ENCODE peak calls at places on chromosomes 1 and 21, in four cellular contexts. U is IMR-90, N is H9, C is H1. D is an unnamed sample.
A peak's percentile ranks its signal among the peaks of the same experiment; 100 is the strongest.

GRCh38 chr1:54987830-54988705 is 7.6 kb downstream of the TMEM61 start:
- DNase-seq in C (no peak), U (peak; percentile 69), N (no peak), D (peak; percentile 28)

GRCh38 chr21:29481641-29482040 is 182.9 kb downstream of the BACH1 start:
- DNase-seq in C (no peak), N (no peak), U (peak; percentile 73), D (no peak)

GRCh38 chr1:220274122-220274855 is 2.0 kb upstream of the RAB3GAP2 start:
- DNase-seq in N (no peak), C (no peak), U (peak; percentile 48), D (peak; percentile 35)

GRCh38 chr1:106360252-106360651 is 696.2 kb upstream of the PRMT6 start:
- DNase-seq in N (no peak), U (no peak), C (no peak), D (no peak)

GRCh38 chr1:170562644-170563338 is 30.8 kb downstream of the GORAB start:
- DNase-seq in C (peak; percentile 23), U (peak; percentile 87), N (peak; percentile 61), D (peak; percentile 87)

GRCh38 chr1:174052621-174053020 is 30.5 kb upstream of the RC3H1 start:
- DNase-seq in C (no peak), N (no peak), U (peak; percentile 26), D (no peak)

GRCh38 chr1:5428391-5428790 is 563.8 kb downstream of the NPHP4 start:
- DNase-seq in N (no peak), C (no peak), U (no peak), D (no peak)

GRCh38 chr1:65148548-65149390 is 766 bp downstream of the AK4 start:
- DNase-seq in C (peak; percentile 50), N (peak; percentile 79), U (peak; percentile 19), D (peak; percentile 78)

GRCh38 chr1:172456344-172456769 is 12.5 kb upstream of the PIGC start:
- DNase-seq in U (no peak), N (no peak), C (no peak), D (no peak)

GRCh38 chr1:86866665-86867064 is 47.3 kb downstream of the SELENOF start:
- DNase-seq in C (no peak), U (peak; percentile 87), N (no peak), D (no peak)

GRCh38 chr1:41689139-41689538 is 204.7 kb upstream of the EDN2 start:
- DNase-seq in N (no peak), C (no peak), U (no peak), D (no peak)

GRCh38 chr21:17646790-17647189 is 34.1 kb upstream of the BTG3 start:
- DNase-seq in U (no peak), C (no peak), N (no peak), D (no peak)

GRCh38 chr1:116927049-116927798 is 17.5 kb downstream of the PTGFRN start:
- DNase-seq in U (no peak), C (no peak), N (no peak), D (no peak)

GRCh38 chr21:36260030-36260787 is 59.8 kb upstream of the MORC3 start:
- DNase-seq in U (peak; percentile 73), C (no peak), N (no peak), D (peak; percentile 53)

GRCh38 chr1:241518447-241519307 is 878 bp downstream of the FH start:
- DNase-seq in U (peak; percentile 25), N (peak; percentile 38), C (no peak), D (no peak)

GRCh38 chr1:200354243-200354642 is 55.6 kb downstream of the ZNF281 start:
- DNase-seq in C (no peak), U (no peak), N (no peak), D (no peak)

GRCh38 chr1:28509705-28510349 is 4.0 kb downstream of the RCC1 start:
- DNase-seq in N (no peak), U (no peak), C (no peak), D (peak; percentile 69)

GRCh38 chr1:7117599-7118281 is 332.5 kb downstream of the CAMTA1 start:
- DNase-seq in U (peak; percentile 94), N (peak; percentile 84), C (peak; percentile 5), D (peak; percentile 82)

GRCh38 chr1:203048555-203049051 is 22.3 kb downstream of the PPFIA4 start:
- DNase-seq in N (peak; percentile 82), U (no peak), C (no peak), D (peak; percentile 80)

GRCh38 chr1:162554258-162554657 is 7.3 kb upstream of the UAP1 start:
- DNase-seq in C (no peak), N (no peak), U (peak; percentile 10), D (no peak)

GRCh38 chr1:190957565-190957964 is 479.9 kb upstream of the BRINP3 start:
- DNase-seq in U (peak; percentile 6), C (no peak), N (no peak), D (no peak)

GRCh38 chr1:64950284-64950809 is 16.0 kb downstream of the JAK1 start:
- DNase-seq in U (no peak), N (no peak), C (no peak), D (no peak)

GRCh38 chr21:34129971-34130597 is 56.7 kb downstream of the MRPS6 start:
- DNase-seq in C (no peak), U (peak; percentile 48), N (peak; percentile 68), D (peak; percentile 88)

GRCh38 chr1:175514309-175515001 is 228.9 kb downstream of the TNR start:
- DNase-seq in N (no peak), U (no peak), C (no peak), D (peak; percentile 22)

GRCh38 chr1:203663820-203664219 is 37.2 kb downstream of the ATP2B4 start:
- DNase-seq in U (peak; percentile 61), N (no peak), C (no peak), D (no peak)

GRCh38 chr1:193676996-193677569 is 490.7 kb upstream of the B3GALT2 start:
- DNase-seq in C (no peak), N (no peak), U (peak; percentile 60), D (no peak)

GRCh38 chr1:62180649-62181048 is 14.0 kb upstream of the L1TD1 start:
- DNase-seq in N (no peak), C (no peak), U (no peak), D (peak; percentile 29)

GRCh38 chr1:19377812-19378718 is 65.9 kb downstream of the SLC66A1 start:
- DNase-seq in U (no peak), C (no peak), N (no peak), D (no peak)

GRCh38 chr1:59976194-59977074 is 49.9 kb upstream of the CYP2J2 start:
- DNase-seq in N (peak; percentile 65), C (no peak), U (peak; percentile 26), D (peak; percentile 60)

GRCh38 chr21:42403611-42404231 is at the start of gene UBASH3A:
- DNase-seq in C (no peak), U (no peak), N (no peak), D (no peak)

GRCh38 chr1:5979536-5980313 is 12.5 kb downstream of the NPHP4 start:
- DNase-seq in N (peak; percentile 17), C (no peak), U (no peak), D (no peak)

GRCh38 chr1:185157599-185158469 is 867 bp downstream of the SWT1 start:
- DNase-seq in U (peak; percentile 4), N (no peak), C (no peak), D (peak; percentile 43)

GRCh38 chr1:185158806-185159205 is 1.8 kb downstream of the SWT1 start:
- DNase-seq in U (no peak), N (no peak), C (no peak), D (no peak)

GRCh38 chr1:185159966-185160365 is 3.0 kb downstream of the SWT1 start:
- DNase-seq in U (peak; percentile 26), N (no peak), C (no peak), D (no peak)

GRCh38 chr1:185156854-185157598 is at the start of the genes SWT1 and TRMT1L:
- DNase-seq in C (peak; percentile 98), U (peak; percentile 99), N (peak; percentile 99), D (peak; percentile 100)

DNA sequence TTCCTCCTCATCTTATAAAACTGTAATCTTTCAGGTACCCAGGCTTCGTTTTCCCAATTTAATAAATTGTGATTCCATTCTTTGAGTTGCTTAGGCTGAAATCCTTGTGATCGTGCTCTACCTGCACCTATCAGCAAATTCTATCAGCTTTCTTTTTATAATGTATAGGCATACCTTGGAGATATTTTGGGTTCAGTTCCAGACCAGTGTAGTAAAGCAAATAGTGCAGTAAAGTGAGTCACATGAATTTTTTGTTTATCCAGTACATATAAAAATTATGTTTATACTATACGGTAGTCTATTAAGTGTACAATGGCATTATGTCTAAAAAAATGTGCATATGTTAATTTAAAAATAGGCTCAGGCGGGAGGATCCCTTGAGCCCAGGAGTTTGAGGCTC is 5.5 kb downstream of the SWT1 start:
- DNase-seq in U (no peak), N (no peak), C (no peak), D (no peak)
- H3K56ac ChIP-seq in U (no peak overlapping the region), N (no peak overlapping the region), C (no peak overlapping the region), D (no peak overlapping the region)

GRCh38 chr1:111595807-111596206 is 23.8 kb upstream of the RAP1A start:
- DNase-seq in N (no peak), C (no peak), U (no peak), D (no peak)
- H2AK5ac ChIP-seq in N (no peak overlapping the region), C (no peak overlapping the region), U (no peak overlapping the region), D (no peak overlapping the region)

GRCh38 chr1:8461341-8462110 is 143.6 kb downstream of the SLC45A1 start:
- DNase-seq in C (no peak), N (no peak), U (no peak), D (no peak)
- H3K4me1 ChIP-seq in C (peaks cover 18% of the 10 kb centered on the region), N (peaks cover 24% of the 10 kb centered on the region), U (peaks cover 42% of the 10 kb centered on the region), D (peaks cover 20% of the 10 kb centered on the region)

GRCh38 chr1:166064951-166065350 is 101.8 kb downstream of the FAM78B start:
- DNase-seq in N (no peak), C (no peak), U (no peak), D (no peak)
- H3K56ac ChIP-seq in N (no peak overlapping the region), C (no peak overlapping the region), U (no peak overlapping the region), D (no peak overlapping the region)

DNA sequence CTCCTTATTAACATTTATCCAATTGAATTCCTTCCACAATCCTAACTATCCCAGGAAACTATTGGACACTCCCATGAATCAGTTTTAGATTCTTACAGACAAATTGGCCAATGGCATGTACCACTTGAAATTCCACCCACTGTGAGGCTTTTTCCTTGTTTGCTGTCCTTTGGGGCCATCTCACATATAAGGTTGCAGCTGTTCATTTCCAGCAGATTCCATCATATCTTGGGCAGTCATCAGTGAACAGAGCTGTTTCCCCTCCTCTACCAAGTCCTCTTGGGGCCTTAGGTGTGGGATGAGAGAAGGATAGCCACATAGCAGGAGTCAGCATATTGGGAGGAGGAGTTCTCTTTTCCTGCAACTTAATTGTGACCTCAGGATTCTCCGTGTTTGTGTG is 109.1 kb downstream of the HHAT start:
- DNase-seq in C (no peak), N (no peak), U (peak; percentile 19), D (no peak)
- H2AK5ac ChIP-seq in C (no peak overlapping the region), N (no peak overlapping the region), U (peak overlapping the region; percentile 97), D (no peak overlapping the region)

GRCh38 chr1:13757693-13758092 is 57.7 kb downstream of the PRDM2 start:
- DNase-seq in C (no peak), U (no peak), N (no peak), D (no peak)
- H3K4me1 ChIP-seq in C (peaks cover 5% of the 10 kb centered on the region), U (peaks cover 9% of the 10 kb centered on the region), N (peaks cover 10% of the 10 kb centered on the region), D (no peaks in the 10 kb centered on the region)

GRCh38 chr1:214676747-214677146 is 73.8 kb downstream of the CENPF start:
- DNase-seq in N (no peak), C (no peak), U (no peak), D (no peak)
- H3K56ac ChIP-seq in N (no peak overlapping the region), C (no peak overlapping the region), U (no peak overlapping the region), D (no peak overlapping the region)

GRCh38 chr1:35085421-35085820 is 6.2 kb downstream of the ZMYM1 start:
- DNase-seq in N (no peak), C (no peak), U (no peak), D (no peak)
- H2AK5ac ChIP-seq in N (no peak overlapping the region), C (no peak overlapping the region), U (no peak overlapping the region), D (no peak overlapping the region)